ENCODE peak calls at places on chromosomes 2 and 18, in six cellular contexts. One of them, this sample, is unnamed.

GRCh38 chr18:13608791-13609552 is 117.4 kb downstream of the FAM210A start:
- DNase-seq in RCC 7860: no peak
- DNase-seq in activated CD4-positive, alpha-beta T cell treated with anti-CD3 and anti-CD28 coated beads for 48 hours: peak
- DNase-seq in stimulated activated CD4-positive, alpha-beta T cell treated with anti-CD3 and anti-CD28 coated beads, Interleukin-2, amount 100 ng/mL, for 48 hours: no peak
- DNase-seq in aorta: no peak
- DNase-seq in GM13977: no peak
- DNase-seq in this sample: peak

GRCh38 chr18:48715651-48716354 is 177.0 kb downstream of the CTIF start:
- DNase-seq in RCC 7860: no peak
- DNase-seq in activated CD4-positive, alpha-beta T cell treated with anti-CD3 and anti-CD28 coated beads for 48 hours: no peak
- DNase-seq in stimulated activated CD4-positive, alpha-beta T cell treated with anti-CD3 and anti-CD28 coated beads, Interleukin-2, amount 100 ng/mL, for 48 hours: no peak
- DNase-seq in aorta: peak
- DNase-seq in GM13977: peak
- DNase-seq in this sample: no peak

GRCh38 chr2:30213326-30213725 is 18.0 kb upstream of the LBH start:
- DNase-seq in RCC 7860: no peak
- DNase-seq in activated CD4-positive, alpha-beta T cell treated with anti-CD3 and anti-CD28 coated beads for 48 hours: no peak
- DNase-seq in stimulated activated CD4-positive, alpha-beta T cell treated with anti-CD3 and anti-CD28 coated beads, Interleukin-2, amount 100 ng/mL, for 48 hours: no peak
- DNase-seq in aorta: no peak
- DNase-seq in GM13977: no peak
- DNase-seq in this sample: no peak

GRCh38 chr2:174625031-174625430 is 27.4 kb upstream of the WIPF1 start:
- DNase-seq in RCC 7860: no peak
- DNase-seq in activated CD4-positive, alpha-beta T cell treated with anti-CD3 and anti-CD28 coated beads for 48 hours: no peak
- DNase-seq in stimulated activated CD4-positive, alpha-beta T cell treated with anti-CD3 and anti-CD28 coated beads, Interleukin-2, amount 100 ng/mL, for 48 hours: no peak
- DNase-seq in aorta: no peak
- DNase-seq in GM13977: no peak
- DNase-seq in this sample: no peak

GRCh38 chr18:51211552-51211951 is 14.1 kb upstream of the MEX3C start:
- DNase-seq in RCC 7860: peak
- DNase-seq in activated CD4-positive, alpha-beta T cell treated with anti-CD3 and anti-CD28 coated beads for 48 hours: peak
- DNase-seq in stimulated activated CD4-positive, alpha-beta T cell treated with anti-CD3 and anti-CD28 coated beads, Interleukin-2, amount 100 ng/mL, for 48 hours: peak
- DNase-seq in aorta: no peak
- DNase-seq in GM13977: peak
- DNase-seq in this sample: peak

GRCh38 chr2:164617466-164617865 is 3.8 kb downstream of the GRB14 start:
- DNase-seq in RCC 7860: peak
- DNase-seq in activated CD4-positive, alpha-beta T cell treated with anti-CD3 and anti-CD28 coated beads for 48 hours: no peak
- DNase-seq in stimulated activated CD4-positive, alpha-beta T cell treated with anti-CD3 and anti-CD28 coated beads, Interleukin-2, amount 100 ng/mL, for 48 hours: no peak
- DNase-seq in aorta: no peak
- DNase-seq in GM13977: no peak
- DNase-seq in this sample: no peak

GRCh38 chr2:20578895-20579825 is 71.7 kb downstream of the HS1BP3 start:
- DNase-seq in RCC 7860: peak
- DNase-seq in activated CD4-positive, alpha-beta T cell treated with anti-CD3 and anti-CD28 coated beads for 48 hours: no peak
- DNase-seq in stimulated activated CD4-positive, alpha-beta T cell treated with anti-CD3 and anti-CD28 coated beads, Interleukin-2, amount 100 ng/mL, for 48 hours: no peak
- DNase-seq in aorta: peak
- DNase-seq in GM13977: peak
- DNase-seq in this sample: no peak

GRCh38 chr2:61404438-61404837 is 66.4 kb downstream of the USP34 start:
- DNase-seq in RCC 7860: no peak
- DNase-seq in activated CD4-positive, alpha-beta T cell treated with anti-CD3 and anti-CD28 coated beads for 48 hours: no peak
- DNase-seq in stimulated activated CD4-positive, alpha-beta T cell treated with anti-CD3 and anti-CD28 coated beads, Interleukin-2, amount 100 ng/mL, for 48 hours: no peak
- DNase-seq in aorta: no peak
- DNase-seq in GM13977: no peak
- DNase-seq in this sample: no peak

GRCh38 chr2:121256720-121257475 is 28.1 kb downstream of the TFCP2L1 start:
- DNase-seq in RCC 7860: no peak
- DNase-seq in activated CD4-positive, alpha-beta T cell treated with anti-CD3 and anti-CD28 coated beads for 48 hours: no peak
- DNase-seq in stimulated activated CD4-positive, alpha-beta T cell treated with anti-CD3 and anti-CD28 coated beads, Interleukin-2, amount 100 ng/mL, for 48 hours: no peak
- DNase-seq in aorta: peak
- DNase-seq in GM13977: no peak
- DNase-seq in this sample: no peak

GRCh38 chr2:237371856-237372255 is 42.1 kb downstream of the COL6A3 start:
- DNase-seq in RCC 7860: no peak
- DNase-seq in activated CD4-positive, alpha-beta T cell treated with anti-CD3 and anti-CD28 coated beads for 48 hours: no peak
- DNase-seq in stimulated activated CD4-positive, alpha-beta T cell treated with anti-CD3 and anti-CD28 coated beads, Interleukin-2, amount 100 ng/mL, for 48 hours: no peak
- DNase-seq in aorta: no peak
- DNase-seq in GM13977: no peak
- DNase-seq in this sample: no peak

GRCh38 chr2:71995067-71995665 is 152.5 kb downstream of the CYP26B1 start:
- DNase-seq in RCC 7860: peak
- DNase-seq in activated CD4-positive, alpha-beta T cell treated with anti-CD3 and anti-CD28 coated beads for 48 hours: no peak
- DNase-seq in stimulated activated CD4-positive, alpha-beta T cell treated with anti-CD3 and anti-CD28 coated beads, Interleukin-2, amount 100 ng/mL, for 48 hours: no peak
- DNase-seq in aorta: no peak
- DNase-seq in GM13977: no peak
- DNase-seq in this sample: no peak

GRCh38 chr2:48530033-48530804 is at the start of gene STON1:
- DNase-seq in RCC 7860: no peak
- DNase-seq in activated CD4-positive, alpha-beta T cell treated with anti-CD3 and anti-CD28 coated beads for 48 hours: peak
- DNase-seq in stimulated activated CD4-positive, alpha-beta T cell treated with anti-CD3 and anti-CD28 coated beads, Interleukin-2, amount 100 ng/mL, for 48 hours: peak
- DNase-seq in aorta: peak
- DNase-seq in GM13977: peak
- DNase-seq in this sample: no peak

GRCh38 chr2:190205643-190206042 is 114.0 kb downstream of the HIBCH start:
- DNase-seq in RCC 7860: no peak
- DNase-seq in activated CD4-positive, alpha-beta T cell treated with anti-CD3 and anti-CD28 coated beads for 48 hours: no peak
- DNase-seq in stimulated activated CD4-positive, alpha-beta T cell treated with anti-CD3 and anti-CD28 coated beads, Interleukin-2, amount 100 ng/mL, for 48 hours: no peak
- DNase-seq in aorta: no peak
- DNase-seq in GM13977: no peak
- DNase-seq in this sample: no peak

GRCh38 chr2:17813015-17813741 is 3.1 kb upstream of the MSGN1 start:
- DNase-seq in RCC 7860: no peak
- DNase-seq in activated CD4-positive, alpha-beta T cell treated with anti-CD3 and anti-CD28 coated beads for 48 hours: no peak
- DNase-seq in stimulated activated CD4-positive, alpha-beta T cell treated with anti-CD3 and anti-CD28 coated beads, Interleukin-2, amount 100 ng/mL, for 48 hours: no peak
- DNase-seq in aorta: no peak
- DNase-seq in GM13977: peak
- DNase-seq in this sample: no peak

GRCh38 chr2:189260361-189260761 is 80.8 kb upstream of the COL5A2 start:
- DNase-seq in RCC 7860: no peak
- DNase-seq in activated CD4-positive, alpha-beta T cell treated with anti-CD3 and anti-CD28 coated beads for 48 hours: no peak
- DNase-seq in stimulated activated CD4-positive, alpha-beta T cell treated with anti-CD3 and anti-CD28 coated beads, Interleukin-2, amount 100 ng/mL, for 48 hours: no peak
- DNase-seq in aorta: no peak
- DNase-seq in GM13977: peak
- DNase-seq in this sample: no peak

GRCh38 chr2:222203031-222203430 is 95.8 kb downstream of the PAX3 start:
- DNase-seq in RCC 7860: no peak
- DNase-seq in activated CD4-positive, alpha-beta T cell treated with anti-CD3 and anti-CD28 coated beads for 48 hours: no peak
- DNase-seq in stimulated activated CD4-positive, alpha-beta T cell treated with anti-CD3 and anti-CD28 coated beads, Interleukin-2, amount 100 ng/mL, for 48 hours: no peak
- DNase-seq in aorta: no peak
- DNase-seq in GM13977: no peak
- DNase-seq in this sample: no peak

GRCh38 chr2:29455202-29455885 is 340.1 kb downstream of the CLIP4 start:
- DNase-seq in RCC 7860: no peak
- DNase-seq in activated CD4-positive, alpha-beta T cell treated with anti-CD3 and anti-CD28 coated beads for 48 hours: no peak
- DNase-seq in stimulated activated CD4-positive, alpha-beta T cell treated with anti-CD3 and anti-CD28 coated beads, Interleukin-2, amount 100 ng/mL, for 48 hours: no peak
- DNase-seq in aorta: no peak
- DNase-seq in GM13977: no peak
- DNase-seq in this sample: no peak

GRCh38 chr2:219476605-219477578 is 21.8 kb upstream of the GMPPA start:
- DNase-seq in RCC 7860: no peak
- DNase-seq in activated CD4-positive, alpha-beta T cell treated with anti-CD3 and anti-CD28 coated beads for 48 hours: no peak
- DNase-seq in stimulated activated CD4-positive, alpha-beta T cell treated with anti-CD3 and anti-CD28 coated beads, Interleukin-2, amount 100 ng/mL, for 48 hours: no peak
- DNase-seq in aorta: no peak
- DNase-seq in GM13977: no peak
- DNase-seq in this sample: no peak

GRCh38 chr18:51083398-51083797 is 53.4 kb downstream of the SMAD4 start:
- DNase-seq in RCC 7860: no peak
- DNase-seq in activated CD4-positive, alpha-beta T cell treated with anti-CD3 and anti-CD28 coated beads for 48 hours: no peak
- DNase-seq in stimulated activated CD4-positive, alpha-beta T cell treated with anti-CD3 and anti-CD28 coated beads, Interleukin-2, amount 100 ng/mL, for 48 hours: no peak
- DNase-seq in aorta: no peak
- DNase-seq in GM13977: no peak
- DNase-seq in this sample: no peak

GRCh38 chr18:14969507-14969906 is 221.5 kb downstream of the ANKRD30B start:
- DNase-seq in RCC 7860: no peak
- DNase-seq in activated CD4-positive, alpha-beta T cell treated with anti-CD3 and anti-CD28 coated beads for 48 hours: no peak
- DNase-seq in stimulated activated CD4-positive, alpha-beta T cell treated with anti-CD3 and anti-CD28 coated beads, Interleukin-2, amount 100 ng/mL, for 48 hours: no peak
- DNase-seq in aorta: no peak
- DNase-seq in GM13977: no peak
- DNase-seq in this sample: no peak

GRCh38 chr2:26757873-26758789 is 6.0 kb upstream of the SLC35F6 start:
- DNase-seq in RCC 7860: peak
- DNase-seq in activated CD4-positive, alpha-beta T cell treated with anti-CD3 and anti-CD28 coated beads for 48 hours: peak
- DNase-seq in stimulated activated CD4-positive, alpha-beta T cell treated with anti-CD3 and anti-CD28 coated beads, Interleukin-2, amount 100 ng/mL, for 48 hours: peak
- DNase-seq in aorta: no peak
- DNase-seq in GM13977: no peak
- DNase-seq in this sample: no peak

GRCh38 chr2:172821370-172822338 is 86.0 kb downstream of the RAPGEF4 start:
- DNase-seq in RCC 7860: no peak
- DNase-seq in activated CD4-positive, alpha-beta T cell treated with anti-CD3 and anti-CD28 coated beads for 48 hours: no peak
- DNase-seq in stimulated activated CD4-positive, alpha-beta T cell treated with anti-CD3 and anti-CD28 coated beads, Interleukin-2, amount 100 ng/mL, for 48 hours: no peak
- DNase-seq in aorta: no peak
- DNase-seq in GM13977: no peak
- DNase-seq in this sample: no peak

GRCh38 chr2:147352294-147352693 is 492.5 kb upstream of the ACVR2A start:
- DNase-seq in RCC 7860: no peak
- DNase-seq in activated CD4-positive, alpha-beta T cell treated with anti-CD3 and anti-CD28 coated beads for 48 hours: no peak
- DNase-seq in stimulated activated CD4-positive, alpha-beta T cell treated with anti-CD3 and anti-CD28 coated beads, Interleukin-2, amount 100 ng/mL, for 48 hours: no peak
- DNase-seq in aorta: no peak
- DNase-seq in GM13977: no peak
- DNase-seq in this sample: no peak

GRCh38 chr2:20378891-20379519 is 28.4 kb upstream of the PUM2 start:
- DNase-seq in RCC 7860: peak
- DNase-seq in activated CD4-positive, alpha-beta T cell treated with anti-CD3 and anti-CD28 coated beads for 48 hours: no peak
- DNase-seq in stimulated activated CD4-positive, alpha-beta T cell treated with anti-CD3 and anti-CD28 coated beads, Interleukin-2, amount 100 ng/mL, for 48 hours: no peak
- DNase-seq in aorta: peak
- DNase-seq in GM13977: no peak
- DNase-seq in this sample: no peak

GRCh38 chr2:230660294-230661060 is 52.2 kb upstream of the CAB39 start:
- DNase-seq in RCC 7860: no peak
- DNase-seq in activated CD4-positive, alpha-beta T cell treated with anti-CD3 and anti-CD28 coated beads for 48 hours: peak
- DNase-seq in stimulated activated CD4-positive, alpha-beta T cell treated with anti-CD3 and anti-CD28 coated beads, Interleukin-2, amount 100 ng/mL, for 48 hours: no peak
- DNase-seq in aorta: no peak
- DNase-seq in GM13977: no peak
- DNase-seq in this sample: peak

GRCh38 chr2:191696001-191696400 is 18.1 kb downstream of the NABP1 start:
- DNase-seq in RCC 7860: peak
- DNase-seq in activated CD4-positive, alpha-beta T cell treated with anti-CD3 and anti-CD28 coated beads for 48 hours: no peak
- DNase-seq in stimulated activated CD4-positive, alpha-beta T cell treated with anti-CD3 and anti-CD28 coated beads, Interleukin-2, amount 100 ng/mL, for 48 hours: no peak
- DNase-seq in aorta: no peak
- DNase-seq in GM13977: no peak
- DNase-seq in this sample: no peak

GRCh38 chr2:38327580-38327979 is 49.5 kb downstream of the ATL2 start:
- DNase-seq in RCC 7860: no peak
- DNase-seq in activated CD4-positive, alpha-beta T cell treated with anti-CD3 and anti-CD28 coated beads for 48 hours: peak
- DNase-seq in stimulated activated CD4-positive, alpha-beta T cell treated with anti-CD3 and anti-CD28 coated beads, Interleukin-2, amount 100 ng/mL, for 48 hours: no peak
- DNase-seq in aorta: no peak
- DNase-seq in GM13977: no peak
- DNase-seq in this sample: no peak

This sample was measured in stimulated activated effector memory CD8-positive, alpha-beta T cell treated with anti-CD3 and anti-CD28 coated beads, Interleukin-12 subunit alpha, Interleukin-12 subunit beta, amount 100 ng/mL, for 72 hours.